ENCODE peak calls at places on chromosomes 6 and 20, in eight cellular contexts. S is AG20443, W is EL, I is iris pigment epithelial cell, R is right atrium auricular region, F is GM12865, Y is K562, N is GM13977. C is an unnamed sample.

GRCh38 chr20:25278636-25279361 is 30.9 kb downstream of the PYGB start:
- DNase-seq in S (no peak), W (no peak), I (no peak), R (no peak), F (no peak), Y (no peak), N (no peak), C (no peak)

GRCh38 chr6:106519460-106520394 is 109.6 kb downstream of the RTN4IP1 start:
- DNase-seq in S (peak), W (peak), I (peak), R (no peak), F (peak), Y (peak), N (peak), C (peak)

GRCh38 chr6:167699141-167700036 is 127.3 kb upstream of the AFDN start:
- DNase-seq in S (peak), W (no peak), I (peak), R (peak), F (peak), Y (no peak), N (no peak), C (peak)

GRCh38 chr6:157096522-157096921 is 226.8 kb downstream of the TMEM242 start:
- DNase-seq in S (no peak), W (no peak), I (no peak), R (no peak), F (no peak), Y (no peak), N (no peak), C (no peak)

GRCh38 chr6:161947371-161947770 is 673.5 kb upstream of the AGPAT4 start:
- DNase-seq in S (no peak), W (no peak), I (no peak), R (no peak), F (no peak), Y (no peak), N (no peak), C (no peak)

GRCh38 chr6:10322991-10323390 is 91.9 kb downstream of the TFAP2A start:
- DNase-seq in S (no peak), W (peak), I (peak), R (no peak), F (no peak), Y (no peak), N (no peak), C (no peak)

GRCh38 chr6:61675734-61676133 is 610.3 kb downstream of the KHDRBS2 start:
- DNase-seq in S (no peak), W (no peak), I (no peak), R (no peak), F (no peak), Y (no peak), N (no peak), C (no peak)

GRCh38 chr6:26199773-26200728 is 112.8 kb downstream of the HFE start:
- DNase-seq in S (no peak), W (peak), I (peak), R (no peak), F (no peak), Y (no peak), N (no peak), C (peak)

GRCh38 chr6:151374024-151374423 is 17.3 kb downstream of the ZBTB2 start:
- DNase-seq in S (no peak), W (peak), I (peak), R (no peak), F (no peak), Y (peak), N (no peak), C (peak)

GRCh38 chr20:51199920-51200319 is 177.0 kb upstream of the KCNG1 start:
- DNase-seq in S (no peak), W (no peak), I (no peak), R (no peak), F (no peak), Y (no peak), N (no peak), C (no peak)

GRCh38 chr20:10347066-10347465 is 87.0 kb downstream of the MKKS start:
- DNase-seq in S (no peak), W (no peak), I (no peak), R (no peak), F (no peak), Y (no peak), N (no peak), C (no peak)

GRCh38 chr20:36462440-36463211 is 78.7 kb upstream of the MYL9 start:
- DNase-seq in S (peak), W (peak), I (peak), R (peak), F (peak), Y (peak), N (no peak), C (peak)

GRCh38 chr20:21981179-21981578 is 275.7 kb downstream of the PAX1 start:
- DNase-seq in S (no peak), W (no peak), I (no peak), R (no peak), F (no peak), Y (no peak), N (no peak), C (no peak)

GRCh38 chr6:111663692-111664564 is 58.2 kb upstream of the TRAF3IP2 start:
- DNase-seq in S (peak), W (peak), I (peak), R (no peak), F (no peak), Y (peak), N (no peak), C (no peak)

GRCh38 chr20:62704341-62704948 is 4.2 kb upstream of the NTSR1 start:
- DNase-seq in S (peak), W (peak), I (peak), R (peak), F (no peak), Y (peak), N (no peak), C (peak)

GRCh38 chr6:106117579-106117978 is 31.4 kb downstream of the PRDM1 start:
- DNase-seq in S (no peak), W (no peak), I (no peak), R (no peak), F (peak), Y (no peak), N (no peak), C (peak)

GRCh38 chr6:87945966-87946365 is 101.7 kb upstream of the SPACA1 start:
- DNase-seq in S (no peak), W (no peak), I (no peak), R (no peak), F (no peak), Y (no peak), N (no peak), C (no peak)

C was measured in MV-4-11.